ENCODE peak calls at places on chromosomes 12 and 14, in four cellular contexts. Q is IMR-90; A is adipocyte; Y is CD4-positive, CD25-positive, alpha-beta regulatory T cell. G is an unnamed sample.

GRCh38 chr14:104818714-104819161 is 17.8 kb downstream of the ZBTB42 start:
- DNase-seq in Q (no peak), A (no peak), Y (no peak), G (no peak)

GRCh38 chr12:91311081-91311480 is 128.5 kb upstream of the DCN start:
- DNase-seq in Q (no peak), A (no peak), Y (no peak), G (no peak)

GRCh38 chr14:97299661-97300060 is 502.5 kb downstream of the VRK1 start:
- DNase-seq in Q (no peak), A (no peak), Y (peak), G (no peak)

GRCh38 chr12:67068773-67069450 is 200.2 kb upstream of the CAND1 start:
- DNase-seq in Q (peak), A (peak), Y (peak), G (peak)

GRCh38 chr14:77052281-77053044 is 24.0 kb upstream of the IRF2BPL start:
- DNase-seq in Q (no peak), A (no peak), Y (no peak), G (no peak)

GRCh38 chr12:132266802-132267201 is 62.6 kb downstream of the GALNT9 start:
- DNase-seq in Q (no peak), A (no peak), Y (no peak), G (no peak)

GRCh38 chr14:33512201-33512600 is 438.7 kb downstream of the EGLN3 start:
- DNase-seq in Q (no peak), A (peak), Y (no peak), G (no peak)

GRCh38 chr12:111068281-111068680 is 147.9 kb upstream of the MYL2 start:
- DNase-seq in Q (no peak), A (no peak), Y (peak), G (no peak)

GRCh38 chr12:102479099-102479887 is 1.1 kb downstream of the IGF1 start:
- DNase-seq in Q (no peak), A (peak), Y (no peak), G (no peak)

GRCh38 chr14:20376071-20376588 is 32.7 kb downstream of the PARP2 start:
- DNase-seq in Q (no peak), A (no peak), Y (no peak), G (no peak)

GRCh38 chr12:111842556-111843396 is 748 bp downstream of the MAPKAPK5 start:
- DNase-seq in Q (no peak), A (peak), Y (no peak), G (no peak)

GRCh38 chr14:90521121-90521929 is 124.5 kb downstream of the CALM1 start:
- DNase-seq in Q (no peak), A (peak), Y (no peak), G (no peak)

GRCh38 chr12:95717336-95717928 is 73.1 kb downstream of the NTN4 start:
- DNase-seq in Q (no peak), A (no peak), Y (no peak), G (no peak)

GRCh38 chr12:31682136-31682962 is 22.9 kb downstream of the ETFBKMT start:
- DNase-seq in Q (peak), A (peak), Y (peak), G (peak)

GRCh38 chr14:59107819-59108218 is 80.6 kb upstream of the DAAM1 start:
- DNase-seq in Q (no peak), A (no peak), Y (no peak), G (no peak)

GRCh38 chr12:10075451-10075850 is 23.3 kb downstream of the CLEC1A start:
- DNase-seq in Q (no peak), A (no peak), Y (no peak), G (no peak)

GRCh38 chr14:88842414-88842813 is 18.0 kb downstream of the TTC8 start:
- DNase-seq in Q (no peak), A (no peak), Y (no peak), G (no peak)
- H3K4me3 ChIP-seq in Q (no peak), A (no peak), Y (no peak), G (no peak)

DNA sequence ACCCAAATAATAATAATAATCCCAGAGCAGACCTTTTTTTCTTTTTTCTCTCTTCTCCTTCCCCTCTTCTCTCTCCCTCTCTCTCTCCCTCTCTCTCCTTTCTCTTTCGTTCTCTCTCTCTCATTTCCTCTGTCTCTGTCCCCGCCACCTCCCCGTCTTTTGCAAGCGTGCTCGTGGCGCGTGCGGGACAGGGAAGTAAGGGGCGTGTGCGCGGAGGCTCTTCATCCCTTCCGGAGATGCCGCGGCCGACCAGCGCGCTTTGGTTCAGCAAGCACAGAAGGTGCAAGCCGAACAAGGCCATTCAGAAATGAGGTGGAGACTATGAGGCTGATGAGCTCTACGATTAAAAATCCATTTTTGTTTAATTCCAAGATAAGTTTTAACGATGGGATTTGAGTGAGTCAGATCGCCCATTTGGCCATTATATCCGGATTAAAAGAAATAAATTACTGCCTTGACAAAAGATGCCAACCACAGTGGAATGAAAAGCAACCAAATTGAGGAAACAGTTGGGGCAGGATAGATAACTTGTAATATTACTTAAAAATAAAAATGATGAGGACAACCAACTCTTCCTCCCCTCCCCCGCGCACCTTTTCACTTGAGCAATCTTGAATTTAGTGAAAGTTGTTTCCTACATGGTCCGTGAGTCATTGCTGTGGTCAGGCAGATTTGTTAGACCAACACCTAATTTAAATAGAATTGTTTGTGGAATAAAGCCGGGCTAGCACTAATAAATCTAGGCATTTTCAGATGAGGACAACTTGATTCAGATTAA is 1.2 kb upstream of the AMIGO2 start:
- DNase-seq in Q (peak), A (no peak), Y (peak), G (no peak)
- H3K4me3 ChIP-seq in Q (peak), A (peak), Y (peak), G (peak)

GRCh38 chr12:89348894-89349669 is 3.2 kb downstream of the DUSP6 start:
- DNase-seq in Q (no peak), A (no peak), Y (no peak), G (no peak)
- H3K4me3 ChIP-seq in Q (peak), A (peak), Y (peak), G (peak)

GRCh38 chr14:24331731-24332093 is 3.2 kb downstream of the ADCY4 start:
- DNase-seq in Q (no peak), A (no peak), Y (no peak), G (no peak)

GRCh38 chr14:24334431-24335271 is at the start of gene ADCY4:
- DNase-seq in Q (no peak), A (peak), Y (peak), G (no peak)

GRCh38 chr14:24330973-24331674 is 3.7 kb downstream of the ADCY4 start:
- DNase-seq in Q (no peak), A (no peak), Y (no peak), G (no peak)

GRCh38 chr14:24329736-24330135 is 5.1 kb downstream of the ADCY4 start:
- DNase-seq in Q (no peak), A (no peak), Y (no peak), G (no peak)

GRCh38 chr14:24332094-24332983 is 2.5 kb downstream of the ADCY4 start:
- DNase-seq in Q (peak), A (peak), Y (peak), G (no peak)
- H3K4me3 ChIP-seq in Q (no peak), A (no peak), Y (peak), G (peak)

GRCh38 chr14:102776761-102777710 is at the start of gene TRAF3:
- DNase-seq in Q (peak), A (peak), Y (peak), G (no peak)

GRCh38 chr14:102781063-102781462 is 3.8 kb downstream of the TRAF3 start:
- DNase-seq in Q (no peak), A (no peak), Y (no peak), G (no peak)

GRCh38 chr14:102777711-102778615 is 714 bp downstream of the TRAF3 start:
- DNase-seq in Q (peak), A (peak), Y (peak), G (no peak)

GRCh38 chr14:102778616-102779351 is 1.5 kb downstream of the TRAF3 start:
- DNase-seq in Q (peak), A (peak), Y (no peak), G (no peak)

DNA sequence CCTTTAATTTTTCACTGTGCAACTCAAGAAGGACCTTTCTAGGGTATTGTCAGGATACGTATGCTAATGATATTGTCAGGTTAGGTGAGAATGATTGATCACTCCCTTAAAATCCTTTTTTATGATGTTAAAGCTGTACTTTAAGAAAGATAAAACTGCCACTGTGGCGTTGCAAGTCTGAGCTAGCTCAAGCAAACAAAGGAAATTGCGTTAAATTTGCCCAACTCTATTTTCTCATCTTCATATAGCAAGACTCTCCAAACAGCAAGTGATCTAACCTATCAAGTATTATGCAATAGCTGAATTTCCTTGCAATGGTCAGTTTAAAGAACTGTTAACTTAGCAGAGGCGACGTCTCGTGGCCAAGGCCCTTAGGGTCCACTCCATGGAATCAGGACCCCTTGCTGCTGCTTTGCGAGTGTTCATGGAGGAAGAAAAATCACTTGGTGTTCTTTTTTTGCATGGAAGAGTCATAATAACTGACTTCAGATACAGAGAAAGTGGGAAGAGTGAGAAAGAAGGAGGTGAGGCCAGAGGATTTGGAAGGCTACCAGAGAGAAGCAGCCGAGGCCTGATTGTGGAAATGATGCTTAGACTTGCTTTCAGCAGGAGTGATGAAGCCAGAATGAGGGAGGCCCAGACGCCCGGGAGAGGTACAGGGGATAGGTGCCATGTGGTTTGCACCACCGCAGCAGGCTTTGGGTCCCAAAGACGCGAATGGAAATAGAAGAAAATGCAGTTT is 2.5 kb downstream of the TRAF3 start:
- DNase-seq in Q (peak), A (peak), Y (no peak), G (no peak)
- H3K4me3 ChIP-seq in Q (no peak), A (peak), Y (peak), G (no peak)

DNA sequence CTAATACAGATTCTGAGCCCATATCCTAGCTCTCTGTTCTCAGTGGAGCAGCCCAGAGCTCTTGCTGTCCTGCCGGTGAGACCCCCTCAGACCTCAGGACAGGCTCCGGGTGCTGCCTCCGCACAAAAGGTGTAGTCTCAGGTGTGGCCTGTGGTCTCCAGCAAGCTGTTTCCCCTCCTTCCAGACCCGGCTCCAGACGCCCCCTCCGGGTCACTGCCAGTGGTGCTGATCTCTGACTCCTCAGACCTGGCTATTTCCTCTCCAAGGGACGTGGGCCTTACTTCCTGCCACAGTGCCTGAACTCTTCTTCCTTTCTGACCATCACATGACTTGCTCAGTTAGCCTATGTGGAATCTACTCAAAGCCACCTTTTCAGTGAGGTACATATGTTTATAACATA is 337.5 kb downstream of the GLT1D1 start:
- DNase-seq in Q (no peak), A (no peak), Y (no peak), G (no peak)
- H3K4me3 ChIP-seq in Q (no peak), A (no peak), Y (no peak), G (no peak)

DNA sequence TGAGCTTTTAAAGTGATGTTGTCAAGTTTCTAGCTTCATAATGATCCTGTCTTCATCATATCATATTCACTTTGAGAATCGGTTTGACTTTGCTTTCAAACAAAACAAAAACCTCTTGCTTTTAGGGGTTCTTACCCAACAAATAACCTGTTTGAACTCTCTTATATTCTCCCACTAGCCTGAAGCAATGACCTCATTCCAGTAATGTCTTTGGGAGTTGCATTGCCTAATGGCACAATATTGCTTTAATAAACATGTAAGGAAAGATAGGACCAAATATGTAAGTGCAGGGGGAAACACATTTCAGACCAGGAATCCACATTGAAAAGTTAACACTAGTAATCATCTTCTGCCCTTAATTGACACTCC is 27.6 kb downstream of the WBP11 start:
- DNase-seq in Q (peak), A (peak), Y (no peak), G (no peak)
- H3K4me3 ChIP-seq in Q (peak), A (peak), Y (peak), G (peak)

DNA sequence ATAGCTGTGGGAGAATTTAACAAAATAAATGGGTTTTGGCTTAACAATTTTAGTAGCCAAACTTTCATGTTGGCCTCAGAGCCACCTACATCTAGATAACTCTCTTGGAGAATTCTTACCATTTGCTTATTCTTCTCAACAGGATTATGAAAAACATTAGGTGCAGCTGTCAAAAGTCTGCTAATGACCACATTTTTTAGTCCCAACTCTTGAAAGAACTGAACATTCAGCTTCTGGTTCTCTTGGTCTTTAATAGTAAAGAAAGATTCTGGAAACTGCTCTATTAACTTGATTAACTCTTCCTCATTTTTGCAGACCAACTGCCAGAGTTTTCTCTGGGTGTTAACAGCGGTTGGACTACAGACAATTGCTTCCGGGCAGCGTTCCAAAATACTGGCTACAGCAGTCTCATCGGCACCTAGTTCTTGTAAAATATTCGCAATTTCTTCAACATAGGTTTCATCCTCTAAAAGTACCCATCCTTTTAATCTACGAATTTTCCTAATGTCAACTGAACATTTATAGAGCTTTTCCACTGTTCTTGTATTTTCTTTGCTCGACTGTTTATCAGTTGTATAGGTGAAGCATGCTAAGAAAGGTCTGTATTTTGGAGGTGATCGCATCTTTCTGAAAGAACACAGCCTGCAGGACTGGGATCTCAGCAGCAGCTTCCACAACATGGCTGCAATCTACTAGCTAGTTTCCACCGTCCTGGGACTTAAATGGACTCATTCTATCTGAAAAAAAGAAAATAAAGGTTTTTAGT is 8.7 kb downstream of the MTERF2 start:
- DNase-seq in Q (no peak), A (no peak), Y (no peak), G (no peak)
- H3K4me3 ChIP-seq in Q (no peak), A (peak), Y (no peak), G (no peak)